ENCODE peak calls at places on chromosomes 5 and 9, in six cellular contexts. One of them, this sample, is unnamed.

GRCh38 chr9:6907772-6908381 is 150.1 kb downstream of the KDM4C start:
- DNase-seq in brain microvascular endothelial cell: peak
- DNase-seq in NT2/D1: peak
- DNase-seq in fibroblast of pulmonary artery: peak
- DNase-seq in hepatocyte: peak
- DNase-seq in AG04450: peak
- DNase-seq in this sample: peak

GRCh38 chr9:124500796-124501611 is 6.2 kb downstream of the NR5A1 start:
- DNase-seq in brain microvascular endothelial cell: no peak
- DNase-seq in NT2/D1: no peak
- DNase-seq in fibroblast of pulmonary artery: no peak
- DNase-seq in hepatocyte: no peak
- DNase-seq in AG04450: no peak
- DNase-seq in this sample: no peak

GRCh38 chr9:130226112-130226511 is 39.4 kb upstream of the HMCN2 start:
- DNase-seq in brain microvascular endothelial cell: no peak
- DNase-seq in NT2/D1: no peak
- DNase-seq in fibroblast of pulmonary artery: no peak
- DNase-seq in hepatocyte: no peak
- DNase-seq in AG04450: no peak
- DNase-seq in this sample: no peak

GRCh38 chr9:33734911-33735310 is 60.5 kb upstream of the PRSS3 start:
- DNase-seq in brain microvascular endothelial cell: no peak
- DNase-seq in NT2/D1: no peak
- DNase-seq in fibroblast of pulmonary artery: no peak
- DNase-seq in hepatocyte: no peak
- DNase-seq in AG04450: no peak
- DNase-seq in this sample: no peak

GRCh38 chr9:34069831-34070230 is 21.1 kb upstream of the UBAP2 start:
- DNase-seq in brain microvascular endothelial cell: no peak
- DNase-seq in NT2/D1: no peak
- DNase-seq in fibroblast of pulmonary artery: no peak
- DNase-seq in hepatocyte: no peak
- DNase-seq in AG04450: no peak
- DNase-seq in this sample: no peak

GRCh38 chr9:137175345-137175961 is 3.6 kb upstream of the TMEM210 start:
- DNase-seq in brain microvascular endothelial cell: no peak
- DNase-seq in NT2/D1: no peak
- DNase-seq in fibroblast of pulmonary artery: no peak
- DNase-seq in hepatocyte: no peak
- DNase-seq in AG04450: no peak
- DNase-seq in this sample: no peak

GRCh38 chr5:36177154-36177553 is 25.2 kb downstream of the SKP2 start:
- DNase-seq in brain microvascular endothelial cell: no peak
- DNase-seq in NT2/D1: no peak
- DNase-seq in fibroblast of pulmonary artery: no peak
- DNase-seq in hepatocyte: no peak
- DNase-seq in AG04450: no peak
- DNase-seq in this sample: no peak

GRCh38 chr5:176744584-176744965 is 65.8 kb upstream of the UNC5A start:
- DNase-seq in brain microvascular endothelial cell: no peak
- DNase-seq in NT2/D1: no peak
- DNase-seq in fibroblast of pulmonary artery: peak
- DNase-seq in hepatocyte: no peak
- DNase-seq in AG04450: no peak
- DNase-seq in this sample: no peak

GRCh38 chr5:128708841-128709240 is 170.8 kb upstream of the FBN2 start:
- DNase-seq in brain microvascular endothelial cell: no peak
- DNase-seq in NT2/D1: no peak
- DNase-seq in fibroblast of pulmonary artery: no peak
- DNase-seq in hepatocyte: peak
- DNase-seq in AG04450: no peak
- DNase-seq in this sample: no peak

GRCh38 chr5:43232943-43233833 is 41.2 kb downstream of the NIM1K start:
- DNase-seq in brain microvascular endothelial cell: no peak
- DNase-seq in NT2/D1: no peak
- DNase-seq in fibroblast of pulmonary artery: no peak
- DNase-seq in hepatocyte: no peak
- DNase-seq in AG04450: no peak
- DNase-seq in this sample: no peak

GRCh38 chr5:120677481-120677880 is 213.4 kb downstream of the PRR16 start:
- DNase-seq in brain microvascular endothelial cell: no peak
- DNase-seq in NT2/D1: no peak
- DNase-seq in fibroblast of pulmonary artery: no peak
- DNase-seq in hepatocyte: no peak
- DNase-seq in AG04450: no peak
- DNase-seq in this sample: no peak

DNA sequence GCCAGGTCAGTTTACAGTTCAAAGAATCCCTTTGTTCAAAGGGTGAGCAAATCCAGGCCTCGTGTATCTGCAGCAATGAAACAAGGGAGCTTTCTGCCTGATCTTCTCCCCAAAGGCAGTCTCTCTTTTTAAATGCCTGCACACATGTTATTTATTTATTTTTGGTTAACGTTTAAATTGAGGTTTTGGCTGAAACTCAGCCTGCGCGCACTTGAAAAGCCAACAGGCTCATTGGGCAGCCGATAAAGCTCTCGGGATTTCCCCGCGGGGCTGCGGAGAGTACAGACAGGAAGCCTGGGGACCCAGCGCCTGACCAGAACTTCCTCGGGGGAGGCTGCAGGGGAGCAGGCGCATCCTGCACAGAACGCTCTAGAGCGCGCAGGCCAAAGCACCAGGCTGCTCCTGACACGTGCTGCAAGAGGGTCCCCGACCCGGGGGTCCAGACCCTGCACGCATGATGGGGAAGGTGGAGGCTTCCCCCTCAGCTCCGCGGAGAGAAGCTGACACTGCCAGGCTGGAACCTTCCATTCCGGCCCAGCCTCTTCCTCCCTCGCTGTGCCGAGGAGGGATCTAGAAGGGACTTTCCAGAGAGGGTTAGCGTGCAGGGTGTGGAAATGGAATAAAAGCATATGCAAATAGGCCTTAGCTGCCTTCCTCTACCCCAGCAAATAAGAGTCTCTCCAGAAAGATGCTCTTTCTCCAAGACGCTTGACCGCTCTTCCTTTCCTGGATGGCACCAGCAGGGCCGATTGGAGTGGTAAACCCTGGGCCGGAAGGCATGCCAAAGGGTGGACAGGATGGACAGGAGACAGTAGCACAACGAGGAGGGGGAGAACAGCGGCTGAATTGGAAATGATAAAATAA is 46.1 kb downstream of the PTTG1 start:
- DNase-seq in brain microvascular endothelial cell: peak
- DNase-seq in NT2/D1: no peak
- DNase-seq in fibroblast of pulmonary artery: peak
- DNase-seq in hepatocyte: peak
- DNase-seq in AG04450: peak
- DNase-seq in this sample: peak
- H3K4me3 ChIP-seq in brain microvascular endothelial cell: peak
- H3K4me3 ChIP-seq in NT2/D1: no peak
- H3K4me3 ChIP-seq in fibroblast of pulmonary artery: peak
- H3K4me3 ChIP-seq in hepatocyte: no peak
- H3K4me3 ChIP-seq in AG04450: no peak
- H3K4me3 ChIP-seq in this sample: peak

DNA sequence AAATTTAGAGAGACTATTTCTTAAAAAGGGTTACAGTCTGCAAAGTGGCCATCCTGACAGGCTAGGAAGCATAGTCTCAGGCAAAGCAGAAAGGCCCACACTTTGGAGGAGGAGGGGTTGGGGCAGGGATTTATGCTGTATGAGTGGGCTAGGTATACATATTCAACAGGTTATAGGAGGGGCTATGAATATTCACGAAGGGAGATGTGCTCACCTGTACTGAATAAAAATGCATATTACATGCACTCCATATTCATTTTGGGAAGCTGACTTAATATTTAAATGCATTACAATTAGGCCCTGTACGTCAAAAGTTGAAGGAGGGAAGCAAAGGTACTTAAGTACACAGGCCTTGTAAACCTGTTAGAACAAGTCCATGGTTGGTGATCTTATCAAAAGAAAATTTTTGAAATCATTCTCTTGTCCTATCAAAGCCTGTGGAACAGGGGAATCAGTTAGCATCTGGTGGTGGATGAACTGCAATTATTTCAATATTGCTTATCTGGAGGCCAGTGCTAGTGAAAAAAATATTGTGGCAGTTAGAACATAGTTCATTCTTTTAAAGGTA is 1.6 kb downstream of the CENPP start:
- DNase-seq in brain microvascular endothelial cell: no peak
- DNase-seq in NT2/D1: no peak
- DNase-seq in fibroblast of pulmonary artery: no peak
- DNase-seq in hepatocyte: no peak
- DNase-seq in AG04450: no peak
- DNase-seq in this sample: no peak
- H3K4me3 ChIP-seq in brain microvascular endothelial cell: no peak
- H3K4me3 ChIP-seq in NT2/D1: no peak
- H3K4me3 ChIP-seq in fibroblast of pulmonary artery: no peak
- H3K4me3 ChIP-seq in hepatocyte: no peak
- H3K4me3 ChIP-seq in AG04450: no peak
- H3K4me3 ChIP-seq in this sample: no peak

GRCh38 chr9:125758986-125759811 is 12.0 kb downstream of the PBX3 start:
- DNase-seq in brain microvascular endothelial cell: no peak
- DNase-seq in NT2/D1: no peak
- DNase-seq in fibroblast of pulmonary artery: no peak
- DNase-seq in hepatocyte: no peak
- DNase-seq in AG04450: no peak
- DNase-seq in this sample: no peak

GRCh38 chr9:125755340-125755739 is 8.2 kb downstream of the PBX3 start:
- DNase-seq in brain microvascular endothelial cell: no peak
- DNase-seq in NT2/D1: no peak
- DNase-seq in fibroblast of pulmonary artery: no peak
- DNase-seq in hepatocyte: no peak
- DNase-seq in AG04450: no peak
- DNase-seq in this sample: no peak

GRCh38 chr9:125759812-125760134 is 12.6 kb downstream of the PBX3 start:
- DNase-seq in brain microvascular endothelial cell: no peak
- DNase-seq in NT2/D1: no peak
- DNase-seq in fibroblast of pulmonary artery: no peak
- DNase-seq in hepatocyte: no peak
- DNase-seq in AG04450: no peak
- DNase-seq in this sample: no peak

GRCh38 chr9:125756499-125756898 is 9.3 kb downstream of the PBX3 start:
- DNase-seq in brain microvascular endothelial cell: no peak
- DNase-seq in NT2/D1: no peak
- DNase-seq in fibroblast of pulmonary artery: no peak
- DNase-seq in hepatocyte: no peak
- DNase-seq in AG04450: no peak
- DNase-seq in this sample: no peak

GRCh38 chr9:125757834-125758233 is 10.7 kb downstream of the PBX3 start:
- DNase-seq in brain microvascular endothelial cell: no peak
- DNase-seq in NT2/D1: no peak
- DNase-seq in fibroblast of pulmonary artery: no peak
- DNase-seq in hepatocyte: no peak
- DNase-seq in AG04450: no peak
- DNase-seq in this sample: no peak
- H3K4me3 ChIP-seq in brain microvascular endothelial cell: no peak
- H3K4me3 ChIP-seq in NT2/D1: no peak
- H3K4me3 ChIP-seq in fibroblast of pulmonary artery: no peak
- H3K4me3 ChIP-seq in hepatocyte: no peak
- H3K4me3 ChIP-seq in AG04450: no peak
- H3K4me3 ChIP-seq in this sample: no peak

GRCh38 chr5:180389252-180390101 is 36.3 kb upstream of the GFPT2 start:
- DNase-seq in brain microvascular endothelial cell: no peak
- DNase-seq in NT2/D1: no peak
- DNase-seq in fibroblast of pulmonary artery: no peak
- DNase-seq in hepatocyte: no peak
- DNase-seq in AG04450: no peak
- DNase-seq in this sample: no peak

GRCh38 chr5:180394031-180394636 is 41.0 kb upstream of the GFPT2 start:
- DNase-seq in brain microvascular endothelial cell: no peak
- DNase-seq in NT2/D1: no peak
- DNase-seq in fibroblast of pulmonary artery: no peak
- DNase-seq in hepatocyte: no peak
- DNase-seq in AG04450: no peak
- DNase-seq in this sample: no peak

GRCh38 chr5:180390441-180391190 is 37.5 kb upstream of the GFPT2 start:
- DNase-seq in brain microvascular endothelial cell: no peak
- DNase-seq in NT2/D1: no peak
- DNase-seq in fibroblast of pulmonary artery: peak
- DNase-seq in hepatocyte: no peak
- DNase-seq in AG04450: no peak
- DNase-seq in this sample: no peak

GRCh38 chr5:180387798-180388197 is 34.7 kb upstream of the GFPT2 start:
- DNase-seq in brain microvascular endothelial cell: no peak
- DNase-seq in NT2/D1: no peak
- DNase-seq in fibroblast of pulmonary artery: no peak
- DNase-seq in hepatocyte: no peak
- DNase-seq in AG04450: no peak
- DNase-seq in this sample: no peak

GRCh38 chr5:180391276-180391675 is 38.1 kb upstream of the GFPT2 start:
- DNase-seq in brain microvascular endothelial cell: no peak
- DNase-seq in NT2/D1: no peak
- DNase-seq in fibroblast of pulmonary artery: no peak
- DNase-seq in hepatocyte: no peak
- DNase-seq in AG04450: no peak
- DNase-seq in this sample: no peak
- H3K4me3 ChIP-seq in brain microvascular endothelial cell: no peak
- H3K4me3 ChIP-seq in NT2/D1: no peak
- H3K4me3 ChIP-seq in fibroblast of pulmonary artery: no peak
- H3K4me3 ChIP-seq in hepatocyte: no peak
- H3K4me3 ChIP-seq in AG04450: no peak
- H3K4me3 ChIP-seq in this sample: no peak

GRCh38 chr5:50749181-50749580 is 82.7 kb downstream of the PARP8 start:
- DNase-seq in brain microvascular endothelial cell: no peak
- DNase-seq in NT2/D1: no peak
- DNase-seq in fibroblast of pulmonary artery: no peak
- DNase-seq in hepatocyte: no peak
- DNase-seq in AG04450: no peak
- DNase-seq in this sample: no peak

GRCh38 chr5:50749873-50750272 is 83.4 kb downstream of the PARP8 start:
- DNase-seq in brain microvascular endothelial cell: no peak
- DNase-seq in NT2/D1: no peak
- DNase-seq in fibroblast of pulmonary artery: no peak
- DNase-seq in hepatocyte: no peak
- DNase-seq in AG04450: no peak
- DNase-seq in this sample: no peak

GRCh38 chr5:50740832-50741231 is 74.4 kb downstream of the PARP8 start:
- DNase-seq in brain microvascular endothelial cell: no peak
- DNase-seq in NT2/D1: no peak
- DNase-seq in fibroblast of pulmonary artery: no peak
- DNase-seq in hepatocyte: no peak
- DNase-seq in AG04450: no peak
- DNase-seq in this sample: no peak

GRCh38 chr5:50745221-50745620 is 78.8 kb downstream of the PARP8 start:
- DNase-seq in brain microvascular endothelial cell: no peak
- DNase-seq in NT2/D1: no peak
- DNase-seq in fibroblast of pulmonary artery: no peak
- DNase-seq in hepatocyte: no peak
- DNase-seq in AG04450: no peak
- DNase-seq in this sample: no peak

GRCh38 chr5:50744761-50745160 is 78.3 kb downstream of the PARP8 start:
- DNase-seq in brain microvascular endothelial cell: peak
- DNase-seq in NT2/D1: no peak
- DNase-seq in fibroblast of pulmonary artery: peak
- DNase-seq in hepatocyte: peak
- DNase-seq in AG04450: peak
- DNase-seq in this sample: no peak
- H3K4me3 ChIP-seq in brain microvascular endothelial cell: peak
- H3K4me3 ChIP-seq in NT2/D1: no peak
- H3K4me3 ChIP-seq in fibroblast of pulmonary artery: peak
- H3K4me3 ChIP-seq in hepatocyte: peak
- H3K4me3 ChIP-seq in AG04450: peak
- H3K4me3 ChIP-seq in this sample: no peak